ENCODE peak calls at places on chromosomes 7 and 10, in ten cellular contexts. U, M, E, Z, G, X, C, V, B and R are unnamed samples.

GRCh38 chr10:6977641-6978627 is 397.9 kb upstream of the PRKCQ start:
- DNase-seq in U (no peak), M (no peak), E (no peak), Z (no peak), G (no peak), X (no peak), C (peak), V (no peak), B (no peak), R (no peak)

GRCh38 chr7:91784469-91784868 is 96.0 kb downstream of the MTERF1 start:
- DNase-seq in U (peak), M (no peak), E (peak), Z (no peak), G (no peak), X (no peak), C (no peak), V (peak), B (peak), R (peak)

GRCh38 chr7:133575726-133576125 is 322.8 kb downstream of the EXOC4 start:
- DNase-seq in U (peak), M (no peak), E (no peak), Z (no peak), G (no peak), X (no peak), C (no peak), V (no peak), B (peak), R (peak)

GRCh38 chr7:48389977-48390376 is 218.7 kb downstream of the ABCA13 start:
- DNase-seq in U (peak), M (no peak), E (peak), Z (no peak), G (no peak), X (peak), C (no peak), V (peak), B (peak), R (peak)

GRCh38 chr10:50552308-50552707 is 71.4 kb downstream of the SGMS1 start:
- DNase-seq in U (peak), M (no peak), E (peak), Z (no peak), G (no peak), X (no peak), C (no peak), V (peak), B (peak), R (peak)

GRCh38 chr7:45219801-45220200 is 62.2 kb downstream of the RAMP3 start:
- DNase-seq in U (no peak), M (no peak), E (no peak), Z (no peak), G (no peak), X (no peak), C (peak), V (no peak), B (no peak), R (no peak)

GRCh38 chr10:100519321-100520051 is at the start of gene SEC31B:
- DNase-seq in U (no peak), M (no peak), E (no peak), Z (peak), G (no peak), X (no peak), C (peak), V (no peak), B (no peak), R (no peak)

GRCh38 chr7:50185188-50185587 is 92.1 kb upstream of the ZPBP start:
- DNase-seq in U (no peak), M (no peak), E (no peak), Z (peak), G (no peak), X (no peak), C (no peak), V (no peak), B (no peak), R (no peak)

GRCh38 chr7:121041516-121042148 is 53.1 kb downstream of the CPED1 start:
- DNase-seq in U (no peak), M (no peak), E (peak), Z (no peak), G (no peak), X (no peak), C (no peak), V (no peak), B (peak), R (peak)

GRCh38 chr10:28922127-28922526 is 244.8 kb downstream of the BAMBI start:
- DNase-seq in U (no peak), M (no peak), E (no peak), Z (no peak), G (no peak), X (no peak), C (no peak), V (no peak), B (peak), R (peak)

GRCh38 chr7:97971120-97971989 is 18.6 kb downstream of the OCM2 start:
- DNase-seq in U (peak), M (no peak), E (peak), Z (no peak), G (no peak), X (no peak), C (peak), V (peak), B (peak), R (peak)

GRCh38 chr7:50552921-50553320 is 12.3 kb downstream of the DDC start:
- DNase-seq in U (peak), M (peak), E (peak), Z (no peak), G (peak), X (no peak), C (peak), V (peak), B (peak), R (peak)

GRCh38 chr7:24869572-24869971 is 110.4 kb downstream of the OSBPL3 start:
- DNase-seq in U (peak), M (no peak), E (no peak), Z (no peak), G (no peak), X (no peak), C (no peak), V (no peak), B (no peak), R (no peak)

GRCh38 chr10:75400163-75400768 is 1.3 kb downstream of the ZNF503 start:
- DNase-seq in U (peak), M (peak), E (peak), Z (peak), G (no peak), X (no peak), C (peak), V (no peak), B (peak), R (peak)

GRCh38 chr10:120011359-120012132 is 119.0 kb downstream of the SEC23IP start:
- DNase-seq in U (no peak), M (no peak), E (no peak), Z (no peak), G (no peak), X (no peak), C (peak), V (no peak), B (no peak), R (no peak)

GRCh38 chr7:121366852-121367431 is 29.2 kb downstream of the FAM3C start:
- DNase-seq in U (peak), M (no peak), E (peak), Z (no peak), G (no peak), X (peak), C (peak), V (peak), B (peak), R (peak)

GRCh38 chr10:7525314-7526016 is 114.6 kb upstream of the SFMBT2 start:
- DNase-seq in U (peak), M (peak), E (peak), Z (no peak), G (peak), X (peak), C (peak), V (peak), B (peak), R (peak)

GRCh38 chr7:82605247-82605864 is 161.8 kb upstream of the CACNA2D1 start:
- DNase-seq in U (peak), M (no peak), E (peak), Z (no peak), G (peak), X (no peak), C (peak), V (peak), B (peak), R (peak)

GRCh38 chr7:132944774-132945173 is 137.1 kb downstream of the CHCHD3 start:
- DNase-seq in U (no peak), M (no peak), E (no peak), Z (no peak), G (no peak), X (no peak), C (no peak), V (no peak), B (no peak), R (no peak)

GRCh38 chr10:78462728-78463228 is 429.1 kb downstream of the RPS24 start:
- DNase-seq in U (no peak), M (no peak), E (no peak), Z (no peak), G (no peak), X (no peak), C (no peak), V (no peak), B (no peak), R (peak)

GRCh38 chr10:27240212-27240890 is at the start of gene ACBD5:
- DNase-seq in U (peak), M (peak), E (peak), Z (peak), G (peak), X (no peak), C (peak), V (peak), B (peak), R (peak)

GRCh38 chr10:131812736-131813604 is 87.8 kb upstream of the PPP2R2D start:
- DNase-seq in U (no peak), M (no peak), E (no peak), Z (no peak), G (no peak), X (no peak), C (no peak), V (no peak), B (no peak), R (no peak)

GRCh38 chr7:22695476-22696132 is 31.4 kb upstream of the IL6 start:
- DNase-seq in U (no peak), M (no peak), E (no peak), Z (no peak), G (no peak), X (no peak), C (no peak), V (no peak), B (no peak), R (no peak)

GRCh38 chr10:29089094-29089493 is 199.8 kb upstream of the LYZL1 start:
- DNase-seq in U (no peak), M (no peak), E (no peak), Z (no peak), G (no peak), X (no peak), C (no peak), V (no peak), B (no peak), R (no peak)

GRCh38 chr7:20596653-20597052 is 18.8 kb upstream of the ABCB5 start:
- DNase-seq in U (peak), M (no peak), E (peak), Z (no peak), G (no peak), X (peak), C (no peak), V (peak), B (peak), R (peak)

GRCh38 chr7:7504910-7505704 is 30.6 kb downstream of the COL28A1 start:
- DNase-seq in U (no peak), M (no peak), E (no peak), Z (no peak), G (no peak), X (no peak), C (no peak), V (no peak), B (peak), R (no peak)

GRCh38 chr7:96346291-96346953 is 24.5 kb upstream of the SLC25A13 start:
- DNase-seq in U (no peak), M (no peak), E (no peak), Z (no peak), G (no peak), X (no peak), C (no peak), V (no peak), B (no peak), R (no peak)

GRCh38 chr10:101227765-101228681 is 1.2 kb downstream of the LBX1 start:
- DNase-seq in U (no peak), M (no peak), E (no peak), Z (no peak), G (no peak), X (no peak), C (peak), V (no peak), B (no peak), R (no peak)

GRCh38 chr10:93496322-93497041 is at the start of gene CEP55:
- DNase-seq in U (peak), M (peak), E (peak), Z (peak), G (peak), X (no peak), C (peak), V (peak), B (peak), R (peak)

GRCh38 chr10:103044942-103045489 is 126.9 kb downstream of the CNNM2 start:
- DNase-seq in U (peak), M (no peak), E (peak), Z (no peak), G (no peak), X (no peak), C (no peak), V (peak), B (peak), R (no peak)

GRCh38 chr7:121547341-121548092 is 151.4 kb upstream of the FAM3C start:
- DNase-seq in U (peak), M (no peak), E (peak), Z (no peak), G (no peak), X (no peak), C (peak), V (peak), B (peak), R (peak)

GRCh38 chr7:21500117-21500516 is 42.7 kb upstream of the DNAH11 start:
- DNase-seq in U (no peak), M (no peak), E (no peak), Z (no peak), G (no peak), X (no peak), C (no peak), V (no peak), B (no peak), R (no peak)

GRCh38 chr10:132865851-132866600 is 76.3 kb downstream of the CFAP46 start:
- DNase-seq in U (no peak), M (peak), E (no peak), Z (peak), G (no peak), X (no peak), C (no peak), V (no peak), B (no peak), R (no peak)

GRCh38 chr7:107035446-107035845 is 9.1 kb upstream of the PRKAR2B start:
- DNase-seq in U (peak), M (no peak), E (peak), Z (no peak), G (no peak), X (peak), C (no peak), V (peak), B (peak), R (peak)

GRCh38 chr7:127226685-127227374 is 25.9 kb downstream of the GRM8 start:
- DNase-seq in U (no peak), M (no peak), E (no peak), Z (no peak), G (no peak), X (no peak), C (peak), V (no peak), B (no peak), R (no peak)
- TF ChIP-seq CTCF in U (no peak), M (no peak), E (no peak), Z (no peak), G (no peak), X (no peak), C (peak), V (no peak), B (no peak), R (no peak)

GRCh38 chr7:4715385-4715770 is 33.3 kb downstream of the FOXK1 start:
- DNase-seq in U (peak), M (peak), E (peak), Z (peak), G (no peak), X (no peak), C (no peak), V (peak), B (peak), R (peak)
- H3K4me3 ChIP-seq in U (peak), M (peak), E (no peak), Z (no peak), G (no peak), X (no peak), C (no peak), V (peak), B (peak), R (peak)

DNA sequence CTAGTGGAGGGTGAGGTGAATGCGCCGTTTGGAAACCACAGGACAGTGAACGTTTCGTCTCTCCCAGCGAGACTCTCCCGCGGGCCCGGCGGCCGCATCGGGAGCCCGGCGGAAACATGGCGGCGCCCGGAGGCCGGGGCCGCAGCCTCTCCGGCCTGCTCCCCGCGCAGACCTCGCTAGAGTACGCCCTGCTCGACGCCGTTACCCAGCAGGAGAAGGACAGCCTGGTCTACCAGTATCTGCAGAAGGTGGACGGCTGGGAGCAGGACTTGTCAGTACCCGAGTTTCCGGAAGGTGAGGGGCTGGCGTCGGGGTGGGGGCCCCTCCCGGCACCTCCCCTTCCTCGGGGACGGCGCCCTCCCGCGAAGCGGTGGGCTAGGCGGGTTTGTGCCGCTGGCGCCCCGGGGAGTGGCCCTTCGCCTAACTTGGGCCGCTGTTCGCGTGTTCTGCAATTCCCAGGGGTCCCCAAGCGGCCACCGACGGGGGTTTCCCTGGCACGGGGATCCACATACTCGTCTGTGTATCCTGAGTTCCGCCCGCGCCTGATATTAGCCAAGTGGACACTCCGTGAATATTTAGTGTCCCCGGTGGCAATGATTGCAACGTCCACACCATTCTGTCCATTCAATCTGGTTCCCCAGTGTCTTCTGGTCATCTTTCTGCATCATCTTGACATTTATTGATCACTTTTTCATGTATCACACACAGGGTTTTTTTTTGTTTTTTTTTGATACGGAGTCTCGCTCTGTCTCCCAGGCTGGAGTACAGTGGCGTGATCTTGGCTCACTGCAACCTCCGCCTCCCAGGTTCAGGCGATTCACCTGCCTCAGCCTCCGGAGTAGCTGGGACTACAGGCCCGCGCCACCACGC is 531 bp downstream of the NHLRC2 start:
- DNase-seq in U (peak), M (peak), E (peak), Z (peak), G (peak), X (no peak), C (peak), V (peak), B (peak), R (peak)
- TF ChIP-seq CTCF in U (peak), M (no peak), E (peak), Z (peak), G (peak), X (no peak), C (peak), V (no peak), B (no peak), R (no peak)

GRCh38 chr7:18792866-18793595 is 297.5 kb downstream of the HDAC9 start:
- DNase-seq in U (peak), M (no peak), E (no peak), Z (no peak), G (no peak), X (no peak), C (no peak), V (peak), B (peak), R (no peak)
- H3K4me3 ChIP-seq in U (no peak), M (peak), E (no peak), Z (no peak), G (no peak), X (no peak), C (no peak), V (no peak), B (no peak), R (no peak)

GRCh38 chr7:75738975-75739795 is 444 bp upstream of the HIP1 start:
- DNase-seq in U (peak), M (peak), E (peak), Z (peak), G (peak), X (peak), C (peak), V (peak), B (peak), R (peak)
- TF ChIP-seq CTCF in U (no peak), M (no peak), E (no peak), Z (peak), G (peak), X (no peak), C (peak), V (no peak), B (no peak), R (no peak)

GRCh38 chr7:150685219-150686029 is at the start of gene GIMAP2:
- DNase-seq in U (peak), M (no peak), E (peak), Z (no peak), G (peak), X (no peak), C (no peak), V (peak), B (no peak), R (peak)
- H3K4me3 ChIP-seq in U (peak), M (peak), E (peak), Z (peak), G (peak), X (peak), C (no peak), V (peak), B (no peak), R (peak)

DNA sequence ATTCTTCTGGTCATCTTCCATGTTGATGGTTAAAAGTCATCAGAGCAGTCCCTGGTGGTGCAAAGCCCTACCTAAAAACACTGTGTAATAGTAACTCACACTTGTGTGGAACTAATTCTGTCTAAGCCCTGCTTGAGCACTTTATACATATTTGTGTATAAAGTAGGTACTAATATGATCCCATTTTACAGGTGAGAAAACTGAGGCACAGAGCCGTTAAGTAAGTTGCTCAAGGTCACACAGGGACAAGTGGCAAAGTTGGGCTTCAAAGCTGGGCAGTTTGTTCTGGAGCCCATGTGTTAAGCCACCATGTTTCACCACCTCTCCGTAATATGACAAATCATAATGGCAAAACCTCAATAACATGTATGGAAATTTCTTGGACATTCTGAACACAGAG is 48.1 kb downstream of the BPGM start:
- DNase-seq in U (no peak), M (no peak), E (no peak), Z (no peak), G (no peak), X (no peak), C (no peak), V (no peak), B (no peak), R (peak)
- TF ChIP-seq CTCF in U (no peak), M (no peak), E (no peak), Z (no peak), G (no peak), X (no peak), C (no peak), V (no peak), B (no peak), R (no peak)

GRCh38 chr7:155925682-155926081 is 113.4 kb upstream of the SHH start:
- DNase-seq in U (no peak), M (peak), E (no peak), Z (no peak), G (no peak), X (no peak), C (no peak), V (no peak), B (no peak), R (no peak)
- H3K4me3 ChIP-seq in U (no peak), M (no peak), E (no peak), Z (no peak), G (no peak), X (no peak), C (no peak), V (no peak), B (no peak), R (no peak)